ENCODE peak calls at places on chromosomes 12 and 14, in five cellular contexts. W is NT2/D1, G is uterus, Q is choroid plexus epithelial cell, M is HFFc6. A is an unnamed sample.

GRCh38 chr12:120496353-120497340 is 734 bp downstream of the DYNLL1 start:
- DNase-seq in G (peak; percentile 70), M (peak; percentile 27), W (no peak), Q (peak; percentile 62), A (peak; percentile 51)

GRCh38 chr12:103848132-103848531 is 7.1 kb upstream of the NT5DC3 start:
- DNase-seq in M (no peak), G (no peak), W (no peak), Q (no peak), A (peak; percentile 56)

GRCh38 chr12:124949779-124950728 is 35.6 kb upstream of the UBC start:
- DNase-seq in W (no peak), G (no peak), Q (no peak), M (no peak), A (no peak)

GRCh38 chr12:93880853-93881522 is 203.8 kb downstream of the CRADD start:
- DNase-seq in W (no peak), M (no peak), Q (no peak), G (no peak), A (no peak)

GRCh38 chr12:110355080-110355479 is 48.4 kb downstream of the ANAPC7 start:
- DNase-seq in Q (peak; percentile 36), W (peak; percentile 25), M (peak; percentile 18), G (no peak), A (no peak)

GRCh38 chr14:34715108-34715863 is 893 bp upstream of the CFL2 start:
- DNase-seq in M (no peak), W (no peak), G (no peak), Q (no peak), A (no peak)

GRCh38 chr14:61940669-61941420 is 178.6 kb downstream of the SNAPC1 start:
- DNase-seq in Q (no peak), W (peak; percentile 43), M (no peak), G (no peak), A (no peak)

GRCh38 chr14:92515510-92516343 is 2.1 kb downstream of the RIN3 start:
- DNase-seq in M (no peak), G (no peak), Q (no peak), W (no peak), A (no peak)

GRCh38 chr12:70306676-70307075 is 59.4 kb upstream of the KCNMB4 start:
- DNase-seq in W (no peak), Q (no peak), G (no peak), M (no peak), A (no peak)

GRCh38 chr14:65769151-65769550 is 356.6 kb downstream of the FUT8 start:
- DNase-seq in G (no peak), Q (no peak), M (no peak), W (no peak), A (no peak)

GRCh38 chr12:64450711-64451486 is 1.0 kb upstream of the TBK1 start:
- DNase-seq in G (no peak), W (no peak), M (no peak), Q (peak; percentile 39), A (no peak)

GRCh38 chr12:132279184-132279889 is 50.1 kb downstream of the GALNT9 start:
- DNase-seq in G (no peak), Q (peak; percentile 85), M (no peak), W (no peak), A (no peak)

GRCh38 chr12:1532367-1532752 is 62.0 kb downstream of the FBXL14 start:
- DNase-seq in G (no peak), M (no peak), W (no peak), Q (no peak), A (no peak)

GRCh38 chr14:99513946-99514551 is 32.8 kb downstream of the CCNK start:
- DNase-seq in W (no peak), Q (no peak), G (no peak), M (no peak), A (no peak)